ENCODE peak calls at places on chromosomes 13 and 19, in six cellular contexts. T is substantia nigra; J is activated CD4-positive, alpha-beta T cell treated with anti-CD3 and anti-CD28 coated beads, Interleukin-2, amount 10 ng/mL, durations not matched to agents 7 days and 5 days; C is AG04450; G is MM.1S; N is activated naive CD8-positive, alpha-beta T cell treated with anti-CD3 and anti-CD28 coated beads, Interleukin-2, amount 50 U/mL, for 24 hours. O is an unnamed sample.

GRCh38 chr13:19587635-19588300 is 26.4 kb upstream of the TPTE2 start:
- DNase-seq in T (no peak), J (peak), C (no peak), G (peak), N (peak), O (peak)

GRCh38 chr13:51927129-51927528 is 65.4 kb downstream of the CCDC70 start:
- DNase-seq in T (no peak), J (no peak), C (no peak), G (no peak), N (no peak), O (no peak)

GRCh38 chr13:30936920-30937319 is 4.5 kb downstream of the TEX26 start:
- DNase-seq in T (no peak), J (no peak), C (no peak), G (no peak), N (no peak), O (no peak)

GRCh38 chr13:45422731-45423130 is 4.6 kb upstream of the SLC25A30 start:
- DNase-seq in T (no peak), J (no peak), C (no peak), G (no peak), N (no peak), O (no peak)

GRCh38 chr19:8302357-8302691 is 5.8 kb downstream of the CD320 start:
- DNase-seq in T (no peak), J (peak), C (no peak), G (no peak), N (peak), O (no peak)

GRCh38 chr19:2417881-2418406 is 9.4 kb downstream of the TIMM13 start:
- DNase-seq in T (no peak), J (no peak), C (no peak), G (no peak), N (no peak), O (no peak)

GRCh38 chr19:29658221-29658991 is 6.9 kb upstream of the PLEKHF1 start:
- DNase-seq in T (no peak), J (no peak), C (no peak), G (no peak), N (no peak), O (no peak)

GRCh38 chr19:1904385-1905070 is 671 bp upstream of the ADAT3 start:
- DNase-seq in T (no peak), J (no peak), C (no peak), G (peak), N (no peak), O (peak)

GRCh38 chr19:54104998-54105715 is 2.5 kb downstream of the NDUFA3 start:
- DNase-seq in T (no peak), J (no peak), C (no peak), G (no peak), N (no peak), O (no peak)

GRCh38 chr19:45522010-45522941 is 15.0 kb downstream of the VASP start:
- DNase-seq in T (no peak), J (no peak), C (no peak), G (no peak), N (no peak), O (no peak)

GRCh38 chr19:10625762-10626138 is 397 bp downstream of the SLC44A2 start:
- DNase-seq in T (no peak), J (no peak), C (no peak), G (no peak), N (no peak), O (no peak)

GRCh38 chr19:3184847-3185481 is 766 bp upstream of the NCLN start:
- DNase-seq in T (peak), J (peak), C (no peak), G (no peak), N (peak), O (no peak)

GRCh38 chr19:55495646-55496349 is 7.6 kb downstream of the SSC5D start:
- DNase-seq in T (no peak), J (no peak), C (no peak), G (no peak), N (no peak), O (no peak)

GRCh38 chr19:37329686-37330085 is 41.2 kb upstream of the ZNF527 start:
- DNase-seq in T (no peak), J (no peak), C (no peak), G (no peak), N (no peak), O (no peak)

GRCh38 chr13:95505265-95505664 is 47.3 kb upstream of the CLDN10 start:
- DNase-seq in T (no peak), J (no peak), C (no peak), G (no peak), N (no peak), O (no peak)

GRCh38 chr19:49422407-49423277 is 599 bp downstream of the PTH2 start:
- DNase-seq in T (no peak), J (peak), C (no peak), G (peak), N (peak), O (no peak)

GRCh38 chr13:32255744-32256120 is 59.4 kb downstream of the ZAR1L start:
- DNase-seq in T (no peak), J (no peak), C (no peak), G (no peak), N (no peak), O (no peak)

GRCh38 chr19:2711175-2711936 is 8.9 kb upstream of the GNG7 start:
- DNase-seq in T (no peak), J (no peak), C (peak), G (no peak), N (no peak), O (no peak)

GRCh38 chr19:32200312-32201038 is 144.9 kb upstream of the ZNF507 start:
- DNase-seq in T (peak), J (no peak), C (no peak), G (no peak), N (no peak), O (peak)

GRCh38 chr19:41325947-41326706 is 16.2 kb downstream of the CCDC97 start:
- DNase-seq in T (no peak), J (no peak), C (no peak), G (no peak), N (no peak), O (no peak)

GRCh38 chr13:52921194-52921593 is 72.8 kb upstream of the PCDH8 start:
- DNase-seq in T (no peak), J (no peak), C (no peak), G (peak), N (no peak), O (no peak)

GRCh38 chr19:5036733-5037681 is 68.1 kb downstream of the KDM4B start:
- DNase-seq in T (no peak), J (no peak), C (no peak), G (no peak), N (no peak), O (peak)

GRCh38 chr13:113109151-113110047 is 3.8 kb downstream of the F7 start:
- DNase-seq in T (no peak), J (no peak), C (no peak), G (no peak), N (no peak), O (no peak)

GRCh38 chr13:51883226-51883600 is 21.4 kb downstream of the CCDC70 start:
- DNase-seq in T (no peak), J (no peak), C (no peak), G (no peak), N (no peak), O (no peak)

GRCh38 chr19:28493881-28494280 is 719.1 kb downstream of the UQCRFS1 start:
- DNase-seq in T (no peak), J (no peak), C (no peak), G (no peak), N (no peak), O (peak)

GRCh38 chr19:52637718-52638585 is at the start of gene ZNF83:
- DNase-seq in T (peak), J (peak), C (peak), G (peak), N (peak), O (peak)

GRCh38 chr13:28179974-28180373 is 41.6 kb downstream of the PAN3 start:
- DNase-seq in T (no peak), J (no peak), C (no peak), G (no peak), N (no peak), O (no peak)

GRCh38 chr19:45515807-45516401 is 8.6 kb downstream of the VASP start:
- DNase-seq in T (no peak), J (no peak), C (no peak), G (no peak), N (no peak), O (no peak)

GRCh38 chr13:90445179-90445578 is 902.3 kb upstream of the MIR17HG start:
- DNase-seq in T (no peak), J (no peak), C (peak), G (no peak), N (no peak), O (no peak)

GRCh38 chr13:21237081-21237480 is 60.6 kb downstream of the MRPL57 start:
- DNase-seq in T (no peak), J (no peak), C (no peak), G (no peak), N (no peak), O (no peak)

GRCh38 chr19:46471116-46471733 is at the start of gene PNMA8A:
- DNase-seq in T (peak), J (no peak), C (no peak), G (no peak), N (peak), O (peak)

GRCh38 chr13:96817336-96817941 is 176.8 kb downstream of the OXGR1 start:
- DNase-seq in T (no peak), J (no peak), C (no peak), G (peak), N (no peak), O (peak)

GRCh38 chr19:51559240-51559639 is 11.8 kb upstream of the ZNF175 start:
- DNase-seq in T (no peak), J (no peak), C (no peak), G (no peak), N (no peak), O (no peak)

GRCh38 chr13:112905990-112906641 is 62.9 kb upstream of the MCF2L start:
- DNase-seq in T (no peak), J (no peak), C (no peak), G (peak), N (no peak), O (no peak)

GRCh38 chr13:27038323-27038722 is 133.3 kb downstream of the USP12 start:
- DNase-seq in T (no peak), J (no peak), C (no peak), G (no peak), N (no peak), O (no peak)

GRCh38 chr19:48391100-48392005 is at the start of gene KDELR1:
- DNase-seq in T (peak), J (peak), C (no peak), G (peak), N (peak), O (peak)

GRCh38 chr13:27283906-27284523 is 13.4 kb downstream of the RASL11A start:
- DNase-seq in T (peak), J (no peak), C (no peak), G (no peak), N (no peak), O (peak)

GRCh38 chr19:17457621-17458020 is 3.1 kb downstream of the NXNL1 start:
- DNase-seq in T (no peak), J (no peak), C (no peak), G (no peak), N (no peak), O (no peak)

O was measured in midbrain.